ENCODE peak calls at places on chromosomes 12 and 14, in five cellular contexts. Y, E, X, V and F are unnamed samples.

GRCh38 chr14:102795060-102795925 is 18.0 kb downstream of the TRAF3 start:
- DNase-seq in Y (peak; percentile 93), E (peak; percentile 92), X (peak; percentile 81), V (no peak), F (no peak)

GRCh38 chr12:127487031-127487430 is 779.9 kb upstream of the TMEM132C start:
- DNase-seq in Y (no peak), E (peak; percentile 41), X (no peak), V (no peak), F (no peak)

GRCh38 chr14:67385120-67385519 is 25.0 kb downstream of the EIF2S1 start:
- DNase-seq in Y (no peak), E (no peak), X (no peak), V (no peak), F (no peak)

GRCh38 chr12:90216815-90217214 is 508.2 kb upstream of the ATP2B1 start:
- DNase-seq in Y (peak; percentile 42), E (peak; percentile 32), X (peak; percentile 35), V (no peak), F (no peak)

GRCh38 chr12:54584128-54584527 is 4.3 kb downstream of the PPP1R1A start:
- DNase-seq in Y (no peak), E (no peak), X (no peak), V (no peak), F (no peak)

GRCh38 chr14:20454359-20454644 is 310 bp downstream of the OSGEP start:
- DNase-seq in Y (no peak), E (no peak), X (no peak), V (no peak), F (no peak)

GRCh38 chr14:25607095-25607657 is 557.2 kb upstream of the STXBP6 start:
- DNase-seq in Y (no peak), E (no peak), X (no peak), V (no peak), F (no peak)

GRCh38 chr12:110466791-110467190 is 1.3 kb downstream of the GPN3 start:
- DNase-seq in Y (no peak), E (no peak), X (no peak), V (no peak), F (no peak)

GRCh38 chr12:49131973-49132461 is 822 bp upstream of the TUBA1B start:
- DNase-seq in Y (peak; percentile 58), E (peak; percentile 56), X (peak; percentile 61), V (no peak), F (no peak)

GRCh38 chr14:104132981-104133380 is 5.4 kb upstream of the KIF26A start:
- DNase-seq in Y (no peak), E (no peak), X (no peak), V (peak; percentile 14), F (no peak)

GRCh38 chr14:63573579-63573978 is 30.4 kb upstream of the PPP2R5E start:
- DNase-seq in Y (peak; percentile 16), E (peak; percentile 33), X (peak; percentile 6), V (no peak), F (no peak)

GRCh38 chr12:58413794-58414193 is 472.4 kb downstream of the ATP23 start:
- DNase-seq in Y (peak; percentile 88), E (peak; percentile 66), X (peak; percentile 53), V (no peak), F (no peak)

GRCh38 chr12:38543151-38543550 is 226.6 kb downstream of the ALG10B start:
- DNase-seq in Y (no peak), E (no peak), X (no peak), V (no peak), F (no peak)

GRCh38 chr14:98984719-98985041 is 287.3 kb downstream of the BCL11B start:
- DNase-seq in Y (no peak), E (no peak), X (no peak), V (no peak), F (no peak)

GRCh38 chr12:39807043-39807442 is 187.4 kb upstream of the ABCD2 start:
- DNase-seq in Y (peak; percentile 32), E (peak; percentile 30), X (no peak), V (peak; percentile 23), F (no peak)

GRCh38 chr14:100401031-100401692 is 78.0 kb downstream of the SLC25A47 start:
- DNase-seq in Y (no peak), E (no peak), X (no peak), V (no peak), F (no peak)

GRCh38 chr14:31962920-31963319 is 114.2 kb upstream of the ARHGAP5 start:
- DNase-seq in Y (no peak), E (no peak), X (no peak), V (no peak), F (no peak)

GRCh38 chr14:75341639-75342038 is 63.0 kb downstream of the FOS start:
- DNase-seq in Y (peak; percentile 35), E (peak; percentile 33), X (no peak), V (no peak), F (no peak)

GRCh38 chr12:119913931-119914330 is 36.8 kb upstream of the CIT start:
- DNase-seq in Y (no peak), E (no peak), X (no peak), V (no peak), F (no peak)

DNA sequence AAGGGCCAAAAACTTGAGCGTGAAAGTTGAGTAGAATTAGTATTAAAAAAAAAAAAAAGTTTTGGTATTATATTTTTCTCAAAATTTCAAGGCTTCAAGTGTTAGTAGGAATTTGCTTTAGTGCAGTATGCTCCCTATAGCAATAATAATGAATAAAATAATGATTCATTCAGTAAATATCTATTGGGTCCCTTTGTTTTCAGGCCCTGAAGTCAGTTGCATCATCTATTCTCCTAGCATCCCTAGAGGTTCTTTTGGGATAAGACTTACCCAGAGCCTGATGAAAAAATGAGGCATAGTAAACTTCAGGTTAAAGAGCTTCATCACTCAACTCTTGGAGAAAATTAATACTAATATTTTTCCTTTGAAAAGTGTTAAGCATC is 1.1 kb downstream of the KMT5A start:
- DNase-seq in Y (peak; percentile 65), E (peak; percentile 45), X (peak; percentile 80), V (no peak), F (no peak)
- TF ChIP-seq CTCF in Y (no peak), E (no peak), X (peak; percentile 36), V (no peak), F (no peak)

GRCh38 chr14:65790185-65790815 is 377.8 kb downstream of the FUT8 start:
- DNase-seq in Y (no peak), E (no peak), X (peak; percentile 9), V (peak; percentile 72), F (no peak)
- TF ChIP-seq CTCF in Y (no peak), E (no peak), X (no peak), V (no peak), F (no peak)

DNA sequence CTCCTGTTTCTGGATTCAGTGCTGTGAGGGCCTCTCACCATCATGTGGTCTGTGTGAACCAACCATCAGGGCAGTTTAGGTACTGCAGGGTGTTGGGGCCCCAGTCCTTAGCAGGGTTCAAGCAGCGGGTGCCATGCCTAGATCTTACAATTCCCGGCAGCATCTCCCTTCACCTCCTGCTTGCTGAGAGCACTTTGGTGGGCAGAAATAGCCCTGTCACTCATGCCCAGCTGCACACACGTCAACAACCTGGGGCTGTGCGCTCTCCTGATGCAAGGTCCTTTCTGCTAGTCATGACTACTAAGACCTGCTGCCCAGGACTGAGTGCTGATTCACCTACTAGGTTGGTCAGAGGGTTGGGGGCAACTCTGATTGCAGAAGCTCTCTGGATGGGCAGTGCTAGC is 72.1 kb downstream of the NINJ2 start:
- DNase-seq in Y (no peak), E (no peak), X (no peak), V (no peak), F (no peak)
- TF ChIP-seq CTCF in Y (peak; percentile 25), E (peak; percentile 8), X (no peak), V (peak; percentile 50), F (no peak)

GRCh38 chr14:78758333-78758732 is 588.2 kb downstream of the NRXN3 start:
- DNase-seq in Y (peak; percentile 18), E (peak; percentile 60), X (peak; percentile 18), V (no peak), F (no peak)
- TF ChIP-seq CTCF in Y (peak; percentile 50), E (peak; percentile 68), X (peak; percentile 59), V (peak; percentile 88), F (peak; percentile 85)

GRCh38 chr14:91647817-91648216 is 84.1 kb downstream of the CATSPERB start:
- DNase-seq in Y (no peak), E (no peak), X (no peak), V (no peak), F (no peak)

GRCh38 chr14:91654836-91655235 is 77.0 kb downstream of the CATSPERB start:
- DNase-seq in Y (no peak), E (no peak), X (no peak), V (no peak), F (no peak)

DNA sequence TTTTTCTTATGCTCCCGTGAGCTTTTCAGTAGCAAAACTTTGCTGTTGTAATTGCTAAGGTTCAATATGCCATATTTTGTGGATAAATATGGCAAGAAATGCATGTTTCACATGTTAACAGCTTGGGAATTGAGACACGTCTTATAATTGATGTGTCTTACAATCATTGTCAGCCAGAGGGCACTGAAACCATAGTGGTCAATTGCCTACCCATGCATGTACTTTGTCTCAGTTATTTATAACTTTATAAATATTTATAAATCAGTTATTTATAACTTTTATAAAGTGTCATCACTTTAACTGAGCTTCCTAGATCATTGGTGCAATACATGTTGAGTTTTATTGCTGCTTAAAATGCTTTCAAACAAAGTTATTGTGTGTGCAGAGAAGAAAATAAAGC is 82.0 kb downstream of the CATSPERB start:
- DNase-seq in Y (peak; percentile 65), E (peak; percentile 77), X (peak; percentile 60), V (no peak), F (no peak)
- TF ChIP-seq CTCF in Y (peak; percentile 62), E (peak; percentile 64), X (peak; percentile 79), V (peak; percentile 51), F (peak; percentile 40)

GRCh38 chr14:45150386-45150890 is 14.7 kb downstream of the FANCM start:
- DNase-seq in Y (no peak), E (no peak), X (no peak), V (no peak), F (no peak)

GRCh38 chr14:45156067-45156466 is 20.3 kb downstream of the FANCM start:
- DNase-seq in Y (peak; percentile 20), E (peak; percentile 56), X (no peak), V (no peak), F (no peak)
- TF ChIP-seq CTCF in Y (no peak), E (peak; percentile 41), X (no peak), V (no peak), F (peak; percentile 1)

DNA sequence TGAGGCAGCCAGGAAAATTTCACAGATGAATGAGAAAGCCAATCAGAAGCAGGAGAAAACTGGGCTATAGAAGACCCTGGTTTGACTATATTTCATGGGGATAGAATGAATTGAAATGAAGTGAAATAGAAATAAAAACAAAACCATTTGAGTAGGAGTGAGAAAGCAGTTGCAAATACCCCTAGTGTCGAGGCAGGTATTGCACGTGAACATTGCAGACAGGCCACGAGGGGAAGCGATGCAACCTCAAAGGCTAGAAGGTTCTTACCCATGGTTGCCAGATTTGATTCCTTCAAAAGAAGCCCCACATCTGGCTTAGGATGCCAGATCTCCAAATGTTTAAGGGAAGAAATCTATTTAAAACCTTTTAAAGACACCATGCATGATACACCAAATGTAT is 648.9 kb downstream of the VRK1 start:
- DNase-seq in Y (no peak), E (no peak), X (no peak), V (no peak), F (no peak)
- TF ChIP-seq CTCF in Y (no peak), E (no peak), X (no peak), V (no peak), F (no peak)

DNA sequence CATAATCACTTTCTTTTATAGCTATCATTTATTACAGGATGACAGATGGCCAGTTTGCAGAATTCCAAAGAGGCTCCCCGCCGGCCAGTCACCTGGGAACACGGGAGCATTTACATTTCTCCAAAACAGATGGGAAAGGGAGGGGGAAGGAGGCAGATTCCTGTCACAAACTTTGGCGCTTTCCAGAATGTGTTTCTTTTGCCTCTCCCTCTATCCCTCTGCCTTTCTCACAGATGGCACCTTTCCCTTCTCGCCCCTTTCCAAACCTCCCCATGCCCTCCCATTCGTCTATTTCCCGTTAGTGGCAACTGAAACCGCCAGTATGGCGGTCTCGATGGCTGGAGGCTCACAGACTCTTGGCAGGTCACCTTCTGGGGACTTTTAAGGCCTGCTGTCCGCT is 161.7 kb upstream of the VASH1 start:
- DNase-seq in Y (no peak), E (no peak), X (no peak), V (no peak), F (no peak)
- TF ChIP-seq CTCF in Y (no peak), E (no peak), X (no peak), V (no peak), F (no peak)